ENCODE peak calls at places on chromosomes 7 and 10, in six cellular contexts. P is stimulated activated CD4-positive, alpha-beta T cell treated with anti-CD3 and anti-CD28 coated beads, Interleukin-12 subunit alpha, Interleukin-12 subunit beta, amount 100 ng/mL, for 4 hours; B is naive thymus-derived CD8-positive, alpha-beta T cell; A is lower lobe of right lung; X is T1000; R is Ammon's horn. N is an unnamed sample.
A peak's percentile ranks its signal among the peaks of the same experiment; 100 is the strongest.

GRCh38 chr10:5404188-5405041 is at the start of gene TUBAL3:
- DNase-seq in P (no peak), B (no peak), A (no peak), X (no peak), R (no peak), N (no peak)

GRCh38 chr7:91233201-91233600 is 31.0 kb upstream of the FZD1 start:
- DNase-seq in P (no peak), B (no peak), A (no peak), X (no peak), R (peak; percentile 47), N (no peak)

GRCh38 chr7:29454899-29455451 is 108.7 kb upstream of the PRR15 start:
- DNase-seq in P (no peak), B (no peak), A (no peak), X (no peak), R (no peak), N (no peak)

GRCh38 chr7:103073989-103074518 is 542 bp downstream of the FBXL13 start:
- DNase-seq in P (no peak), B (no peak), A (no peak), X (no peak), R (no peak), N (no peak)

GRCh38 chr10:103192451-103193106 is 493 bp downstream of the NT5C2 start:
- DNase-seq in P (peak; percentile 50), B (peak; percentile 49), A (peak; percentile 92), X (peak; percentile 10), R (peak; percentile 72), N (peak; percentile 47)

GRCh38 chr10:94224656-94225055 is 138.1 kb downstream of the NOC3L start:
- DNase-seq in P (no peak), B (no peak), A (no peak), X (no peak), R (no peak), N (no peak)

GRCh38 chr7:99707096-99707495 is 27.3 kb upstream of the CYP3A5 start:
- DNase-seq in P (no peak), B (no peak), A (no peak), X (no peak), R (no peak), N (no peak)

GRCh38 chr7:16668049-16668858 is 22.3 kb downstream of the BZW2 start:
- DNase-seq in P (no peak), B (no peak), A (peak; percentile 74), X (peak; percentile 69), R (no peak), N (no peak)

GRCh38 chr10:61486738-61487396 is 33.7 kb upstream of the TMEM26 start:
- DNase-seq in P (no peak), B (no peak), A (no peak), X (no peak), R (no peak), N (no peak)

GRCh38 chr7:363626-364025 is 73.7 kb downstream of the FOXL3 start:
- DNase-seq in P (no peak), B (peak; percentile 53), A (peak; percentile 39), X (no peak), R (no peak), N (no peak)

GRCh38 chr7:106858618-106859532 is 6.2 kb upstream of the PIK3CG start:
- DNase-seq in P (no peak), B (no peak), A (peak; percentile 80), X (no peak), R (no peak), N (peak; percentile 25)

GRCh38 chr7:129767120-129768011 is 155.8 kb downstream of the NRF1 start:
- DNase-seq in P (no peak), B (no peak), A (no peak), X (no peak), R (no peak), N (no peak)

GRCh38 chr7:38232475-38233366 is 40.7 kb downstream of the TARP start:
- DNase-seq in P (peak; percentile 42), B (peak; percentile 69), A (peak; percentile 60), X (no peak), R (no peak), N (peak; percentile 40)

GRCh38 chr10:30013684-30014246 is 45.6 kb downstream of the JCAD start:
- DNase-seq in P (no peak), B (no peak), A (no peak), X (no peak), R (peak; percentile 48), N (no peak)

GRCh38 chr10:4931587-4931986 is 31.6 kb upstream of the AKR1C1 start:
- DNase-seq in P (no peak), B (no peak), A (no peak), X (no peak), R (no peak), N (no peak)

GRCh38 chr7:136925556-136925955 is 57.1 kb downstream of the CHRM2 start:
- DNase-seq in P (no peak), B (no peak), A (no peak), X (no peak), R (no peak), N (no peak)

GRCh38 chr10:586716-587115 is 102.8 kb downstream of the DIP2C start:
- DNase-seq in P (no peak), B (no peak), A (no peak), X (no peak), R (no peak), N (no peak)

GRCh38 chr7:151424799-151425198 is 15.0 kb upstream of the WDR86 start:
- DNase-seq in P (no peak), B (no peak), A (no peak), X (no peak), R (no peak), N (no peak)

GRCh38 chr10:81414038-81414437 is 461.0 kb upstream of the NRG3 start:
- DNase-seq in P (no peak), B (no peak), A (no peak), X (no peak), R (no peak), N (no peak)